ENCODE peak calls at places on chromosomes 11 and 22, in six cellular contexts. H, A, D, F, S and R are unnamed samples.

GRCh38 chr11:75814369-75814685 is 683 bp upstream of the UVRAG start:
- DNase-seq in H (no peak), A (no peak), D (no peak), F (no peak), S (no peak), R (no peak)

GRCh38 chr11:124194696-124195418 is 11.7 kb downstream of the OR10D3 start:
- DNase-seq in H (no peak), A (no peak), D (peak; percentile 54), F (peak; percentile 57), S (peak; percentile 55), R (peak; percentile 19)

GRCh38 chr22:46783721-46784120 is 21.3 kb downstream of the TBC1D22A start:
- DNase-seq in H (no peak), A (no peak), D (no peak), F (no peak), S (no peak), R (no peak)

GRCh38 chr22:22717723-22718122 is 73.3 kb downstream of the GGTLC2 start:
- DNase-seq in H (no peak), A (no peak), D (no peak), F (no peak), S (no peak), R (no peak)

GRCh38 chr11:19903620-19904069 is 191.0 kb downstream of the NAV2 start:
- DNase-seq in H (peak; percentile 83), A (no peak), D (peak; percentile 62), F (peak; percentile 44), S (peak; percentile 86), R (peak; percentile 33)

GRCh38 chr11:126917531-126918204 is 82.9 kb downstream of the KIRREL3 start:
- DNase-seq in H (no peak), A (no peak), D (no peak), F (peak; percentile 13), S (no peak), R (peak; percentile 66)

GRCh38 chr22:47090591-47091240 is 328.3 kb downstream of the TBC1D22A start:
- DNase-seq in H (no peak), A (no peak), D (no peak), F (no peak), S (peak; percentile 42), R (peak; percentile 67)

GRCh38 chr22:46528121-46528610 is 9.3 kb downstream of the CELSR1 start:
- DNase-seq in H (no peak), A (no peak), D (no peak), F (no peak), S (no peak), R (peak; percentile 86)

GRCh38 chr11:129528296-129528695 is 152.6 kb downstream of the BARX2 start:
- DNase-seq in H (no peak), A (no peak), D (no peak), F (no peak), S (no peak), R (no peak)

GRCh38 chr22:33851240-33851639 is 69.0 kb downstream of the LARGE1 start:
- DNase-seq in H (no peak), A (no peak), D (no peak), F (no peak), S (no peak), R (no peak)

GRCh38 chr11:59813364-59813763 is 2.8 kb upstream of the MRPL16 start:
- DNase-seq in H (no peak), A (no peak), D (no peak), F (no peak), S (no peak), R (no peak)

GRCh38 chr11:59187587-59187986 is 15.7 kb downstream of the DTX4 start:
- DNase-seq in H (no peak), A (no peak), D (no peak), F (no peak), S (no peak), R (no peak)

GRCh38 chr11:119175493-119176077 is 7.1 kb downstream of the NLRX1 start:
- DNase-seq in H (no peak), A (no peak), D (no peak), F (no peak), S (no peak), R (no peak)

GRCh38 chr22:27686534-27686933 is 115.0 kb downstream of the MN1 start:
- DNase-seq in H (peak; percentile 82), A (no peak), D (no peak), F (no peak), S (no peak), R (peak; percentile 65)

GRCh38 chr11:16982809-16983208 is 31.4 kb downstream of the PLEKHA7 start:
- DNase-seq in H (no peak), A (no peak), D (no peak), F (no peak), S (no peak), R (no peak)

GRCh38 chr11:2675540-2675939 is 24.3 kb downstream of the KCNQ1OT1 start:
- DNase-seq in H (peak; percentile 38), A (no peak), D (no peak), F (no peak), S (no peak), R (no peak)

GRCh38 chr11:46389450-46390330 is 1.9 kb downstream of the CHRM4 start:
- DNase-seq in H (peak; percentile 49), A (no peak), D (peak; percentile 41), F (peak; percentile 48), S (peak; percentile 91), R (peak; percentile 76)

GRCh38 chr11:47389577-47390072 is 11.3 kb upstream of the SPI1 start:
- DNase-seq in H (no peak), A (no peak), D (no peak), F (no peak), S (no peak), R (no peak)

GRCh38 chr11:116890193-116890592 is 52.8 kb upstream of the APOA1 start:
- DNase-seq in H (no peak), A (no peak), D (peak; percentile 24), F (peak; percentile 6), S (no peak), R (no peak)